ENCODE peak calls at places on chromosomes 11 and 22, in five cellular contexts. O is CD4-positive, CD25-positive, alpha-beta regulatory T cell; K is OCI-LY7; Y is CD8-positive, alpha-beta T cell; U is psoas muscle. L is an unnamed sample.

GRCh38 chr11:93208663-93209270 is 11.0 kb upstream of the SLC36A4 start:
- DNase-seq in O (no peak), K (no peak), Y (no peak), U (no peak), L (no peak)

GRCh38 chr22:35480143-35480542 is 60.5 kb upstream of the RASD2 start:
- DNase-seq in O (no peak), K (no peak), Y (no peak), U (peak; percentile 70), L (no peak)

GRCh38 chr11:7319501-7319900 is 67.8 kb downstream of the SYT9 start:
- DNase-seq in O (no peak), K (no peak), Y (no peak), U (no peak), L (no peak)

GRCh38 chr11:11157201-11157600 is 195.8 kb downstream of the CSNK2A3 start:
- DNase-seq in O (peak; percentile 58), K (peak; percentile 40), Y (peak; percentile 78), U (no peak), L (no peak)

GRCh38 chr11:109707411-109707810 is 285.4 kb downstream of the C11orf87 start:
- DNase-seq in O (no peak), K (no peak), Y (no peak), U (no peak), L (no peak)

GRCh38 chr22:33726294-33726711 is 194.0 kb downstream of the LARGE1 start:
- DNase-seq in O (no peak), K (no peak), Y (no peak), U (no peak), L (no peak)

GRCh38 chr11:62552931-62553838 is 6.6 kb upstream of the AHNAK start:
- DNase-seq in O (peak; percentile 70), K (no peak), Y (peak; percentile 66), U (peak; percentile 94), L (no peak)

GRCh38 chr11:115576606-115577005 is 72.4 kb upstream of the CADM1 start:
- DNase-seq in O (no peak), K (no peak), Y (no peak), U (no peak), L (no peak)

GRCh38 chr11:25435197-25435596 is 896.7 kb upstream of the ANO3 start:
- DNase-seq in O (no peak), K (no peak), Y (no peak), U (no peak), L (no peak)

GRCh38 chr11:8066036-8066910 is 14.7 kb upstream of the TUB start:
- DNase-seq in O (no peak), K (no peak), Y (no peak), U (no peak), L (peak; percentile 88)

GRCh38 chr11:121367434-121367833 is 74.9 kb downstream of the SC5D start:
- DNase-seq in O (peak; percentile 40), K (peak; percentile 95), Y (no peak), U (no peak), L (no peak)

GRCh38 chr11:40417627-40418026 is 1041.8 kb downstream of the LRRC4C start:
- DNase-seq in O (no peak), K (no peak), Y (no peak), U (no peak), L (no peak)

GRCh38 chr22:38823076-38823475 is 20.8 kb downstream of the NPTXR start:
- DNase-seq in O (no peak), K (no peak), Y (no peak), U (no peak), L (no peak)

GRCh38 chr22:19173047-19174035 is 5.2 kb downstream of the SLC25A1 start:
- DNase-seq in O (no peak), K (peak; percentile 49), Y (no peak), U (no peak), L (no peak)

GRCh38 chr11:93537022-93537421 is 6.2 kb downstream of the SMCO4 start:
- DNase-seq in O (no peak), K (no peak), Y (no peak), U (peak; percentile 64), L (no peak)

GRCh38 chr22:30266445-30267381 is at the start of gene OSM:
- DNase-seq in O (peak; percentile 68), K (peak; percentile 68), Y (peak; percentile 75), U (peak; percentile 83), L (no peak)

GRCh38 chr11:134515081-134515960 is 103.3 kb upstream of the B3GAT1 start:
- DNase-seq in O (no peak), K (no peak), Y (no peak), U (peak; percentile 32), L (no peak)

GRCh38 chr11:112281776-112282175 is 21.1 kb upstream of the PLET1 start:
- DNase-seq in O (no peak), K (peak; percentile 9), Y (no peak), U (no peak), L (no peak)

GRCh38 chr11:80521592-80521991 is 1080.8 kb upstream of the TENM4 start:
- DNase-seq in O (no peak), K (no peak), Y (no peak), U (no peak), L (no peak)
- H3K4me1 ChIP-seq in O (no peaks in the 10 kb centered on the region), K (no peaks in the 10 kb centered on the region), Y (no peaks in the 10 kb centered on the region), U (no peaks in the 10 kb centered on the region), L (no peaks in the 10 kb centered on the region)

GRCh38 chr11:72235351-72236057 is 8.5 kb downstream of the PHOX2A start:
- DNase-seq in O (no peak), K (no peak), Y (no peak), U (no peak), L (peak; percentile 79)
- H3K4me1 ChIP-seq in O (peaks cover 13% of the 10 kb centered on the region), K (no peaks in the 10 kb centered on the region), Y (peaks cover 11% of the 10 kb centered on the region), U (peaks cover 10% of the 10 kb centered on the region), L (peaks cover 20% of the 10 kb centered on the region)

DNA sequence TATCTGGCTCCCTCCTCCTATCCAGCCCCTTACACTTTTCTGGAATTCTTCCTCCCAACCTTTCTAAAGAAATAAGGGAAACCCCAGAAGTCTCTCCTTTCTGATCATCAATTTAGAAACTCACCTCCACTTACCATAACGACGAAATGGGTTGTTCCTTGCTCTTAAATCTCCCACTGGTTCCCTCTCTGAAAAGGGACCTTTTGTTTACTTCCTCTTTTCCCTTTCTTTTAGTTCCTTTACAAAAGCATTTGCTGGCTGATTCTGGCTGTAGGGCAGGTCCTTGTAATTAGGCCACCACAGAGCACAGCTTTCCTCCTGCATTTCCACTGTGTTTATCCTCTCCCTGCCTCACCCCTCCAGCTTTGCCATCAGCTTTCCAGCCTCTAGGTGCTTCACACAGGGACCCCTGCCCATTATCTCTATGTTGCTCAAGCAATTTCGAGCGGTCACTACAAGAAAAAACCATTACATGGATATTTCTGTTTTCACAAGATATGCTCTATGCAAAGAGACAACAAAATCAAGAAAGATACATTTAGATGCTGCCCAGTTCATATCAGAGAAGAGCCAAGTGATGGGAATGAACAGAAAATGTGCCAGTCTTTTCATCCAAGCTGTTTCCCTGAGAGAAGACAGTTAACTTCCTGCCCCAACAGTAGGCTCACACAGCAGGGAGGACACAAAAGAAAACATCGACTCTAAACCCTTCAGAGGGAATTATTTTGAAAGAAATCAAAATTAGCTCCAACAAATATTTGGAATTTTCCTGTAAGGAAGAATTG is 11.8 kb downstream of the JAML start:
- DNase-seq in O (no peak), K (no peak), Y (no peak), U (no peak), L (no peak)
- H3K4me1 ChIP-seq in O (peaks cover 55% of the 10 kb centered on the region), K (peaks cover 45% of the 10 kb centered on the region), Y (peaks cover 67% of the 10 kb centered on the region), U (no peaks in the 10 kb centered on the region), L (no peaks in the 10 kb centered on the region)

DNA sequence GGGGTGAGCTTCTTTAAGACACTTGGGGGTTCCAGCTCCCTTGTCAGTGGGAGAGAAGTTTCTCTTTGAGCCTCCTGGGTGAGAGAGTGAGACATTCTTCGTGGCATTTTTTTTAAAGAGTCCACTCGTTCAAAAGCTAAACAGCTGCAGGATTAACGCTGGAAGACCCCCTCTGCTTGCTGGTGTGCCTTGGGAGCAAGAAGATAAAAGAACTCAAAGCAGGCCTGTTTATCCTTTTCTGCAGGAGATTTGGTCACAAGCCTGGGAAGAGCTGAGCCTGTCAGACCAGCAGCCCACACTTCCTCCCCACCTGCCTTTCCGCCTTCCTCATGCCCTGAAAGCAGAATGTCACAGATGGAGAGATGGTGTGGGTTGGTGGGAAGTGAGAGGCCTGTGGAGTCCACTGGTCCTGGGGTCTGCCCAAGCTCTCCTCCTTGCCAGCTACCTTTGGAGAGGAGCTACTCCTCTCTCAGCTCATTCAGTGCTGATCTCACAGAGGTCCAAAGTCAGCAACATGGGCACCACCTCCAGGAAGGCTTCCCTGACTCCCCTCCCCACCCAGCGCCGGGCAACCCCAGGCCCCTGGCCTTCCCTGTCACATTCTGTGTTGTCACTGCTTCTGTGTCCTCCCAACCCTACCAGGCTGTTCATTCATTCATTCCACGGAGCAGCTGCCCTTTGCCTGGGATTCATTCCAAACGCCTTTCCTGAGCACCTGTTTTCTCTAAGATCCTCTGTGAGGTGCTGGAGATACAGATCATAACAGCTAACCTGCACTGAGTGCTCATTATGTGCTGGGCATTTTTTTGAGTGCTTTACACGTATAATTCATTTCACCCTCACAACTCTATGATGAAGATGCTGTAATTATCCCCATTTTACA is 6.7 kb downstream of the GDPD5 start:
- DNase-seq in O (no peak), K (no peak), Y (no peak), U (no peak), L (no peak)
- H3K4me1 ChIP-seq in O (peaks cover 47% of the 10 kb centered on the region), K (peaks cover 67% of the 10 kb centered on the region), Y (peaks cover under 1% of the 10 kb centered on the region), U (peaks cover 37% of the 10 kb centered on the region), L (peaks cover 11% of the 10 kb centered on the region)

GRCh38 chr11:16859651-16860050 is 121.2 kb downstream of the C11orf58 start:
- DNase-seq in O (no peak), K (no peak), Y (no peak), U (no peak), L (no peak)
- H3K4me1 ChIP-seq in O (no peaks in the 10 kb centered on the region), K (no peaks in the 10 kb centered on the region), Y (no peaks in the 10 kb centered on the region), U (peaks cover 3% of the 10 kb centered on the region), L (no peaks in the 10 kb centered on the region)

DNA sequence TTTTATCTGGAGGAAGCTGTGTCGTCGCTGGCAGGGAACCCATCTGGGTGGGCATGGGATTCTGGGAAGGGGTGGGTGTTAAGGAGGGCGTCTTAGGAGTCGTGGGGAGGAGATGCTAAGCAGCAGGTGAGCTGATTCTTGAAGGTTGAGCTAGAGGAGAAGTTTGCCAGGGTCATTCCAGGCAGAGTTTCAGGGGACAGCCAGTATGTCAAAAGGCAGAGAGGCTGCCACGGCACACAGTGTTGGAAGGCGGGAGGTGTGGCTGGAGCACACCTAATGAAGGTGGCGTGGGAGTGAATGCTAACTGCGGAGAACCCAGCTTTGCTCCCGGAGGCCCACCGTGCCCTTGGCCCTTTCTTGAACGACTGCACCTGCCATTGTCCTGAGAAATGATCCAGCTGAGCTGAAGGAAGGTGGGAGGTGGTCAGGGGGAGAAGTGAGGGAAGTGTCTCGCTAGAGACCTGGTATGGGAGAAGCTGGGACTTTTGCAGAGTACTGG is 1.3 kb downstream of the FAM118A start:
- DNase-seq in O (no peak), K (no peak), Y (no peak), U (no peak), L (no peak)
- H3K4me1 ChIP-seq in O (peaks cover 68% of the 10 kb centered on the region), K (peaks cover 22% of the 10 kb centered on the region), Y (peaks cover 32% of the 10 kb centered on the region), U (peaks cover 14% of the 10 kb centered on the region), L (peaks cover 20% of the 10 kb centered on the region)